ENCODE peak calls at places on chromosomes 16 and 17, in nine cellular contexts. C, M, J, W, V, A, Q, O and E are unnamed samples.

GRCh38 chr17:11823862-11824261 is 173.4 kb downstream of the ZNF18 start:
- DNase-seq in A (no peak), C (no peak), W (no peak), Q (no peak), M (no peak), V (no peak), O (peak; percentile 1), J (no peak), E (no peak)

GRCh38 chr16:85055503-85056210 is 28.1 kb downstream of the KIAA0513 start:
- DNase-seq in Q (peak; percentile 64), C (peak; percentile 49), W (peak; percentile 57), M (no peak), V (peak; percentile 42), A (peak; percentile 87), O (peak; percentile 83), J (peak; percentile 73), E (peak; percentile 55)

GRCh38 chr16:72172105-72173034 is at the start of gene PMFBP1:
- DNase-seq in M (peak; percentile 85), V (peak; percentile 33), C (peak; percentile 7), A (peak; percentile 71), J (peak; percentile 92), W (no peak), O (peak; percentile 95), Q (peak; percentile 96), E (no peak)

GRCh38 chr16:21167360-21167759 is 8.9 kb downstream of the LDAF1 start:
- DNase-seq in J (peak; percentile 92), O (peak; percentile 96), Q (peak; percentile 93), C (peak; percentile 78), V (no peak), W (no peak), A (peak; percentile 26), M (peak; percentile 88), E (no peak)

GRCh38 chr17:77666881-77667395 is 291.6 kb upstream of the TNRC6C start:
- DNase-seq in Q (no peak), W (peak; percentile 57), M (no peak), V (peak; percentile 15), A (no peak), C (no peak), O (no peak), J (no peak), E (peak; percentile 34)

GRCh38 chr17:42531455-42532354 is 4.3 kb upstream of the NAGLU start:
- DNase-seq in M (peak; percentile 50), C (peak; percentile 68), Q (no peak), W (peak; percentile 43), J (peak; percentile 81), V (no peak), A (no peak), O (peak; percentile 54), E (peak; percentile 76)

GRCh38 chr17:4751925-4752324 is 12.2 kb upstream of the CXCL16 start:
- DNase-seq in O (no peak), V (no peak), W (no peak), J (no peak), M (no peak), Q (no peak), C (no peak), A (no peak), E (no peak)

GRCh38 chr17:74532115-74532514 is 840 bp upstream of the CD300LB start:
- DNase-seq in A (peak; percentile 61), W (no peak), C (no peak), V (no peak), O (no peak), J (no peak), Q (peak; percentile 13), M (no peak), E (peak; percentile 40)

GRCh38 chr17:75808549-75808904 is 23.9 kb downstream of the UNK start:
- DNase-seq in Q (no peak), M (no peak), W (no peak), V (no peak), J (no peak), A (no peak), C (no peak), O (no peak), E (no peak)

GRCh38 chr17:44197980-44198720 is 1.5 kb downstream of the ATXN7L3 start:
- DNase-seq in V (no peak), M (peak; percentile 49), O (peak; percentile 80), A (peak; percentile 67), Q (peak; percentile 60), J (peak; percentile 84), C (peak; percentile 67), W (peak; percentile 31), E (peak; percentile 67)

GRCh38 chr17:76204277-76204676 is 36.0 kb downstream of the RNF157 start:
- DNase-seq in A (peak; percentile 44), M (peak; percentile 62), J (peak; percentile 79), W (no peak), O (peak; percentile 86), Q (peak; percentile 71), V (no peak), C (peak; percentile 73), E (no peak)

GRCh38 chr16:86222965-86223551 is 287.3 kb upstream of the FOXF1 start:
- DNase-seq in A (peak; percentile 6), M (no peak), J (peak; percentile 92), O (no peak), V (no peak), Q (no peak), W (no peak), C (peak; percentile 78), E (no peak)

GRCh38 chr16:4021070-4021779 is 95.0 kb downstream of the ADCY9 start:
- DNase-seq in J (peak; percentile 14), A (no peak), Q (no peak), M (peak; percentile 92), V (no peak), C (no peak), W (no peak), O (no peak), E (peak; percentile 91)

GRCh38 chr17:74968361-74968780 is 4.2 kb downstream of the HID1 start:
- DNase-seq in J (no peak), V (no peak), O (no peak), Q (no peak), A (no peak), M (peak; percentile 67), W (no peak), C (no peak), E (peak; percentile 65)

GRCh38 chr17:30921544-30922196 is at the start of gene ADAP2:
- DNase-seq in A (no peak), J (peak; percentile 41), Q (no peak), C (peak; percentile 48), V (no peak), W (no peak), M (peak; percentile 67), O (no peak), E (peak; percentile 70)

GRCh38 chr17:77328823-77329740 is 188.3 kb downstream of the SEC14L1 start:
- DNase-seq in C (no peak), V (no peak), O (no peak), W (no peak), M (no peak), A (no peak), J (no peak), Q (no peak), E (peak; percentile 46)

GRCh38 chr17:13584701-13585080 is 17.0 kb downstream of the HS3ST3A1 start:
- DNase-seq in V (no peak), C (no peak), M (no peak), O (peak; percentile 68), Q (peak; percentile 99), W (no peak), A (peak; percentile 67), J (peak; percentile 74), E (no peak)

GRCh38 chr16:15949210-15950166 is at the start of gene ABCC1:
- DNase-seq in O (peak; percentile 17), J (peak; percentile 81), A (peak; percentile 44), C (peak; percentile 87), M (peak; percentile 59), V (peak; percentile 60), W (peak; percentile 40), Q (no peak), E (peak; percentile 68)

GRCh38 chr17:75103601-75104554 is 5.9 kb upstream of the ARMC7 start:
- DNase-seq in W (no peak), O (no peak), J (no peak), V (no peak), A (no peak), Q (no peak), M (no peak), C (no peak), E (no peak)

GRCh38 chr16:87657621-87658192 is 55.4 kb downstream of the JPH3 start:
- DNase-seq in V (no peak), J (peak; percentile 29), Q (peak; percentile 65), A (peak; percentile 43), O (peak; percentile 8), M (peak; percentile 17), C (no peak), W (no peak), E (peak; percentile 11)

GRCh38 chr16:86508947-86509758 is 1.2 kb upstream of the FOXF1 start:
- DNase-seq in W (no peak), Q (peak; percentile 23), M (peak; percentile 50), A (peak; percentile 67), O (peak; percentile 22), C (peak; percentile 86), V (no peak), J (peak; percentile 86), E (peak; percentile 58)